ENCODE peak calls at places on chromosome 16, in four cellular contexts. P is HepG2, L is GM12878, F is H1. J is an unnamed sample.

GRCh38 chr16:81273223-81273940 is 34.9 kb downstream of the BCO1 start:
- DNase-seq in P (no peak), L (no peak), F (no peak), J (no peak)

GRCh38 chr16:51971184-51971583 is 575.8 kb downstream of the TOX3 start:
- DNase-seq in P (no peak), L (no peak), F (no peak), J (peak)

GRCh38 chr16:55264949-55265348 is 59.1 kb upstream of the IRX6 start:
- DNase-seq in P (no peak), L (no peak), F (no peak), J (no peak)

GRCh38 chr16:84503751-84504395 is 586 bp downstream of the MEAK7 start:
- DNase-seq in P (no peak), L (no peak), F (no peak), J (no peak)

GRCh38 chr16:10851512-10851911 is 25.5 kb upstream of the CIITA start:
- DNase-seq in P (no peak), L (no peak), F (no peak), J (no peak)

GRCh38 chr16:57347858-57348257 is 10.7 kb upstream of the CCL22 start:
- DNase-seq in P (no peak), L (no peak), F (no peak), J (no peak)

GRCh38 chr16:67040906-67041305 is 12.0 kb downstream of the CBFB start:
- DNase-seq in P (no peak), L (no peak), F (no peak), J (no peak)

GRCh38 chr16:63080736-63081135 is 1044.5 kb upstream of the CDH8 start:
- DNase-seq in P (no peak), L (no peak), F (no peak), J (no peak)

GRCh38 chr16:25413962-25414361 is 156.3 kb upstream of the ZKSCAN2 start:
- DNase-seq in P (no peak), L (no peak), F (no peak), J (no peak)

GRCh38 chr16:67404740-67405226 is 11.5 kb upstream of the TPPP3 start:
- DNase-seq in P (no peak), L (no peak), F (no peak), J (no peak)

DNA sequence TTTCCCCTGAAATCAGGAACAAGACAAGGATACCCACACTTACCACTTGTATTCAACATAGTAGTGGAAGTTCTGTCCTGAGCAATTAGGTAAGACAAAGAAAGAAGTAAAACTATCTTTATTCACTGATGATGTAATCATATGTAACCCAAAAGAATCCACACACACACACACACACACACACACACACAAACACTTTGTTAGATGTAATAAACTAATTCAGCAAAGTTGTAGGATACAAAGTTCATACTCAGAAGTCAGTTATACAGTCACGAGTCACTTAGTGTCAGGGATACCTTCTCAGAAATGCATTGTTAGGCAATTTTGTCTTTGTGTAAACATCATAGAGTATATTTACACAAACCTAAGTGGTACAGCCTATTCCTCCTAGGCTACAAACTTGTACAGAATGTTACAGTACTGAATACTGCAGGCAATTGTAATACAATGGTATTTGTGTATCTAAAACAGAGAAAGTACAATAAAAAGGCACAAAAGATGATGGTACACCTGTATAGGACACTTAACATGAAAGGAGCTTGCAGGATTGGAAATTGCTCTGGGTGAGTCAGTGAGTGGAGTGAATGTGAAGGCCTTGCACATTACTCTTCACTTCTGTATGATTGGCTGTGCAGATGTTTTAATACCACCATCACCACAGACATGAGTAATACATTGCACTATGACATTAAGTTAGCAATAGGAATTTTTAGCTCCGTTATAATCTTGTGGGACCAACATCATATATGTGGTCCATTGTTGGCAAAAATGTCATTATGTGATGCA is 370.1 kb downstream of the ZFHX3 start:
- DNase-seq in P (peak), L (no peak), F (no peak), J (no peak)
- TF ChIP-seq TCF12 in P (no peak), L (no peak), F (no peak), J (no peak)

GRCh38 chr16:2466667-2467300 is 4.3 kb upstream of the NTN3 start:
- DNase-seq in P (no peak), L (no peak), F (no peak), J (no peak)
- TF ChIP-seq TCF12 in P (no peak), L (no peak), F (no peak), J (no peak)

GRCh38 chr16:24102120-24102740 is 153.9 kb upstream of the CACNG3 start:
- DNase-seq in P (no peak), L (no peak), F (no peak), J (peak)
- TF ChIP-seq TCF12 in P (no peak), L (no peak), F (no peak), J (no peak)

GRCh38 chr16:28118636-28119035 is 55.1 kb upstream of the GSG1L start:
- DNase-seq in P (no peak), L (no peak), F (no peak), J (no peak)

GRCh38 chr16:28120754-28121153 is 57.2 kb upstream of the GSG1L start:
- DNase-seq in P (no peak), L (no peak), F (no peak), J (no peak)

GRCh38 chr16:28117168-28117565 is 53.7 kb upstream of the GSG1L start:
- DNase-seq in P (no peak), L (no peak), F (no peak), J (no peak)

GRCh38 chr16:28125592-28125991 is 62.1 kb upstream of the GSG1L start:
- DNase-seq in P (no peak), L (no peak), F (no peak), J (no peak)

DNA sequence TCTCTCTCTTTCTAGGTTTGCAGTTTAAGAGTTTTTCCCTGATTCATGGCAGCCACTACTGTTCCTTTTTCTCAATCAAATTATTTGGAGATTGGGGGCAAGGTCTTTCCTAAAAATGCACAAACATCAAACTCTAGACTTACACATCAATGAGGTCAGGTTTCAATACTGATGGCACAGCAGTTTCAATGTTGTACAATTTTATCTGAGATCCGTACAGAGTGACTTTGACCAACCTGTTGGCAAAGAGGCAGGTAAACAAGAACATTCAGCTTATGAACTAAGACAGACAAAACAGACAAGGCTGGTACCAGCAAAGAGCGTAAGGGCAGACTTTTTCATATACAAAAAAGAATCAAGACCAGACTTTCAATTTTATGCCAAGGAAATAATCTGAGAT is 58.0 kb upstream of the GSG1L start:
- DNase-seq in P (no peak), L (no peak), F (no peak), J (no peak)
- TF ChIP-seq TCF12 in P (no peak), L (no peak), F (no peak), J (no peak)

GRCh38 chr16:27231692-27232060 is 28.4 kb downstream of the KDM8 start:
- DNase-seq in P (no peak), L (no peak), F (no peak), J (no peak)

GRCh38 chr16:27229891-27230470 is 26.7 kb downstream of the KDM8 start:
- DNase-seq in P (no peak), L (no peak), F (no peak), J (no peak)

GRCh38 chr16:27228621-27229501 is 25.5 kb downstream of the KDM8 start:
- DNase-seq in P (no peak), L (no peak), F (no peak), J (no peak)

GRCh38 chr16:27232061-27232841 is 28.9 kb downstream of the KDM8 start:
- DNase-seq in P (no peak), L (peak), F (no peak), J (no peak)

GRCh38 chr16:27230562-27230991 is 27.3 kb downstream of the KDM8 start:
- DNase-seq in P (no peak), L (no peak), F (no peak), J (no peak)
- TF ChIP-seq TCF12 in P (no peak), L (no peak), F (no peak), J (no peak)